ENCODE peak calls at places on chromosomes 7 and 10, in eight cellular contexts. G is heart right ventricle, I is PC-9, V is tibial artery, E is lung, X is cardiac muscle cell, R is right cardiac atrium, N is body of pancreas. M is an unnamed sample.

GRCh38 chr10:34813626-34814227 is 1.4 kb downstream of the PARD3 start:
- DNase-seq in G (peak; percentile 20), R (peak; percentile 73), V (peak; percentile 37), N (peak; percentile 43), X (peak; percentile 60), I (peak; percentile 24), E (no peak), M (no peak)

GRCh38 chr10:30124706-30125105 is 65.3 kb upstream of the JCAD start:
- DNase-seq in R (no peak), I (no peak), N (no peak), G (no peak), V (no peak), X (no peak), E (no peak), M (no peak)

GRCh38 chr10:110141747-110142625 is 65.4 kb upstream of the MXI1 start:
- DNase-seq in G (peak; percentile 44), X (peak; percentile 38), N (peak; percentile 75), V (no peak), R (peak; percentile 76), I (no peak), E (no peak), M (no peak)

GRCh38 chr10:37289833-37290464 is 164.6 kb downstream of the ANKRD30A start:
- DNase-seq in I (no peak), V (no peak), E (no peak), X (no peak), G (no peak), N (no peak), R (no peak), M (no peak)

GRCh38 chr10:17847586-17848296 is 38.6 kb downstream of the MRC1 start:
- DNase-seq in E (no peak), N (no peak), G (no peak), I (no peak), V (no peak), R (no peak), X (peak; percentile 60), M (no peak)

GRCh38 chr7:154684651-154685563 is 318.0 kb downstream of the PAXIP1 start:
- DNase-seq in N (no peak), E (no peak), G (no peak), R (no peak), V (no peak), X (no peak), I (no peak), M (no peak)

GRCh38 chr10:53846809-53847208 is 954.2 kb downstream of the PCDH15 start:
- DNase-seq in R (no peak), X (no peak), G (no peak), V (no peak), E (no peak), I (no peak), N (no peak), M (no peak)

GRCh38 chr10:49783645-49784044 is 21.5 kb upstream of the OGDHL start:
- DNase-seq in E (no peak), V (no peak), N (no peak), R (no peak), I (no peak), G (no peak), X (peak; percentile 11), M (no peak)

GRCh38 chr7:47552631-47553030 is 29.3 kb downstream of the TNS3 start:
- DNase-seq in G (no peak), V (no peak), N (no peak), R (peak; percentile 58), I (no peak), E (no peak), X (no peak), M (no peak)

GRCh38 chr10:23294638-23295247 is 49.9 kb downstream of the C10orf67 start:
- DNase-seq in G (no peak), X (peak; percentile 15), N (no peak), V (no peak), E (no peak), I (no peak), R (no peak), M (no peak)

GRCh38 chr10:13984647-13985155 is 346.0 kb downstream of the FRMD4A start:
- DNase-seq in X (no peak), E (no peak), N (no peak), V (no peak), R (no peak), G (no peak), I (peak; percentile 17), M (no peak)

GRCh38 chr7:121498816-121499215 is 102.7 kb upstream of the FAM3C start:
- DNase-seq in N (no peak), G (no peak), I (no peak), X (no peak), E (no peak), V (no peak), R (no peak), M (no peak)

GRCh38 chr7:121494531-121494930 is 98.4 kb upstream of the FAM3C start:
- DNase-seq in V (no peak), N (no peak), X (no peak), I (no peak), E (no peak), R (no peak), G (no peak), M (no peak)

GRCh38 chr7:121489440-121489839 is 93.3 kb upstream of the FAM3C start:
- DNase-seq in V (no peak), X (no peak), I (no peak), E (no peak), R (no peak), N (no peak), G (no peak), M (no peak)

GRCh38 chr7:121490309-121490708 is 94.2 kb upstream of the FAM3C start:
- DNase-seq in X (no peak), R (no peak), N (no peak), E (no peak), I (no peak), G (no peak), V (no peak), M (no peak)

DNA sequence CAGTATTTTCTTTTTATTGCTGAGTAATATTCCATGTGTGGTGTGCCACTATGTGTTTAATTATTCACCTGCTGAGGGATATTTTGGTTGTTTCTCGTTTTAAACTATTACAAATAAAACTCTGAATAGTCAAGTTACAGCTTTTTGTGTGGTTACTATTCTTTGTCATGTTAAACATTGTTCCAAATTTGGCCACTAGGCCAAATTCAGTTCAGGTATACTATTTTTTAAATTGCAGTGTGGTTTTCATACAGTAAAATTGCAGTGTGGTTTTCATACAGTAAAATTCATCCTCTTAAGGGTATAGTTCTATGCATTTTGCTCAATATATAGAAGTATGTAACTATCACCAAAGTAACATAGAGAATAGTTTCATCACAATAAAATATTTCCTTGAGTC is 97.4 kb upstream of the FAM3C start:
- DNase-seq in R (no peak), X (no peak), V (no peak), G (no peak), I (no peak), E (no peak), N (no peak), M (no peak)
- H3K27ac ChIP-seq in R (no peak overlapping the region), X (no peak overlapping the region), V (no peak overlapping the region), G (no peak overlapping the region), I (no peak overlapping the region), E (no peak overlapping the region), N (no peak overlapping the region), M (no peak overlapping the region)

GRCh38 chr7:43570688-43571365 is 12.1 kb upstream of the STK17A start:
- DNase-seq in R (no peak), V (no peak), G (no peak), X (no peak), N (no peak), I (no peak), E (no peak), M (no peak)

GRCh38 chr7:43565786-43566185 is 17.1 kb upstream of the STK17A start:
- DNase-seq in X (no peak), G (no peak), E (no peak), I (no peak), V (no peak), R (no peak), N (no peak), M (no peak)

GRCh38 chr7:43568529-43568928 is 14.4 kb upstream of the STK17A start:
- DNase-seq in V (no peak), R (no peak), G (no peak), E (no peak), X (no peak), I (no peak), N (no peak), M (no peak)

GRCh38 chr7:43572516-43573049 is 10.3 kb upstream of the STK17A start:
- DNase-seq in V (peak; percentile 69), N (peak; percentile 74), X (no peak), R (no peak), I (peak; percentile 46), G (peak; percentile 16), E (peak; percentile 35), M (no peak)

GRCh38 chr7:43569424-43569823 is 13.5 kb upstream of the STK17A start:
- DNase-seq in R (no peak), I (no peak), G (no peak), N (no peak), V (no peak), X (no peak), E (no peak), M (no peak)
- H3K27ac ChIP-seq in R (no peak overlapping the region), I (no peak overlapping the region), G (no peak overlapping the region), N (no peak overlapping the region), V (no peak overlapping the region), X (no peak overlapping the region), E (no peak overlapping the region), M (no peak overlapping the region)

GRCh38 chr10:61896854-61897661 is 4.4 kb upstream of the ARID5B start:
- DNase-seq in R (peak; percentile 86), E (peak; percentile 73), N (peak; percentile 86), X (peak; percentile 78), I (no peak), V (peak; percentile 52), G (peak; percentile 69), M (peak; percentile 47)
- H3K27ac ChIP-seq in R (peak overlapping the region; percentile 6), E (peak overlapping the region; percentile 69), N (peak overlapping the region; percentile 77), X (no peak overlapping the region), I (no peak overlapping the region), V (peak overlapping the region; percentile 43), G (no peak overlapping the region), M (peak overlapping the region; percentile 36)

GRCh38 chr7:44980393-44981034 is 1.7 kb upstream of the MYO1G start:
- DNase-seq in I (no peak), V (peak; percentile 43), X (peak; percentile 70), R (no peak), G (no peak), E (peak; percentile 84), N (peak; percentile 58), M (no peak)
- H3K27ac ChIP-seq in I (peak overlapping the region; percentile 10), V (no peak overlapping the region), X (peak overlapping the region; percentile 68), R (peak overlapping the region; percentile 22), G (no peak overlapping the region), E (peak overlapping the region; percentile 93), N (no peak overlapping the region), M (no peak overlapping the region)

GRCh38 chr10:65194555-65194954 is 1673.4 kb downstream of the REEP3 start:
- DNase-seq in X (no peak), G (no peak), N (no peak), I (no peak), R (no peak), V (no peak), E (no peak), M (no peak)

GRCh38 chr10:65194131-65194530 is 1672.9 kb downstream of the REEP3 start:
- DNase-seq in V (no peak), N (no peak), G (no peak), I (peak; percentile 6), E (no peak), R (no peak), X (no peak), M (no peak)
- H3K27ac ChIP-seq in V (no peak overlapping the region), N (no peak overlapping the region), G (no peak overlapping the region), I (no peak overlapping the region), E (no peak overlapping the region), R (no peak overlapping the region), X (no peak overlapping the region), M (no peak overlapping the region)